ENCODE peak calls at places on chromosome 19, in nine cellular contexts. Q is nephron progenitor cell, X is non-pigmented ciliary epithelial cell, O is lower leg skin, M is coronary artery, Y is heart left ventricle, K is EH, E is brain pericyte, U is T-helper 1 cell. W is an unnamed sample.

GRCh38 chr19:38877781-38878574 is at the start of gene RINL:
- DNase-seq in Q (no peak), X (no peak), O (no peak), M (no peak), Y (peak), K (no peak), E (no peak), U (peak), W (peak)

GRCh38 chr19:13398780-13399726 is 107.2 kb downstream of the CACNA1A start:
- DNase-seq in Q (no peak), X (peak), O (no peak), M (no peak), Y (peak), K (peak), E (peak), U (no peak), W (no peak)

GRCh38 chr19:55579766-55580621 is 654 bp downstream of the ZNF579 start:
- DNase-seq in Q (peak), X (no peak), O (no peak), M (no peak), Y (peak), K (peak), E (no peak), U (no peak), W (peak)

GRCh38 chr19:46514589-46515289 is 19.1 kb upstream of the PNMA8B start:
- DNase-seq in Q (no peak), X (no peak), O (no peak), M (no peak), Y (no peak), K (no peak), E (no peak), U (no peak), W (no peak)

GRCh38 chr19:1067341-1068103 is 555 bp downstream of the ARHGAP45 start:
- DNase-seq in Q (no peak), X (no peak), O (no peak), M (no peak), Y (no peak), K (no peak), E (no peak), U (peak), W (no peak)

GRCh38 chr19:34831714-34832113 is 58.7 kb upstream of the ZNF599 start:
- DNase-seq in Q (no peak), X (no peak), O (no peak), M (no peak), Y (no peak), K (no peak), E (no peak), U (no peak), W (no peak)

GRCh38 chr19:50607874-50608785 is 31.6 kb downstream of the SYT3 start:
- DNase-seq in Q (peak), X (peak), O (peak), M (no peak), Y (peak), K (peak), E (no peak), U (peak), W (no peak)

GRCh38 chr19:53037101-53038097 is 7.1 kb upstream of the ERVV-2 start:
- DNase-seq in Q (peak), X (no peak), O (no peak), M (no peak), Y (peak), K (peak), E (no peak), U (no peak), W (no peak)

GRCh38 chr19:54388001-54388802 is 23.5 kb upstream of the LAIR1 start:
- DNase-seq in Q (peak), X (no peak), O (no peak), M (no peak), Y (no peak), K (peak), E (no peak), U (peak), W (peak)

GRCh38 chr19:5059191-5059579 is 90.3 kb downstream of the KDM4B start:
- DNase-seq in Q (no peak), X (no peak), O (no peak), M (no peak), Y (no peak), K (no peak), E (no peak), U (no peak), W (no peak)

GRCh38 chr19:38803543-38803942 is 9.2 kb downstream of the LGALS4 start:
- DNase-seq in Q (no peak), X (no peak), O (no peak), M (no peak), Y (no peak), K (no peak), E (no peak), U (no peak), W (no peak)

GRCh38 chr19:38502410-38503143 is 69.1 kb downstream of the RYR1 start:
- DNase-seq in Q (no peak), X (no peak), O (no peak), M (no peak), Y (no peak), K (no peak), E (no peak), U (no peak), W (no peak)

GRCh38 chr19:55703790-55704215 is 28.8 kb downstream of the EPN1 start:
- DNase-seq in Q (no peak), X (no peak), O (no peak), M (no peak), Y (no peak), K (no peak), E (no peak), U (peak), W (no peak)

GRCh38 chr19:55447421-55448174 is 4.5 kb upstream of the SHISA7 start:
- DNase-seq in Q (peak), X (no peak), O (peak), M (no peak), Y (no peak), K (peak), E (no peak), U (no peak), W (peak)

GRCh38 chr19:53308339-53308811 is 25.2 kb upstream of the ZNF845 start:
- DNase-seq in Q (no peak), X (no peak), O (no peak), M (no peak), Y (no peak), K (no peak), E (no peak), U (no peak), W (peak)

GRCh38 chr19:11902228-11902627 is 14.6 kb downstream of the ZNF69 start:
- DNase-seq in Q (no peak), X (no peak), O (no peak), M (no peak), Y (no peak), K (no peak), E (no peak), U (no peak), W (no peak)

GRCh38 chr19:16594131-16594586 is 21.9 kb upstream of the SLC35E1 start:
- DNase-seq in Q (no peak), X (no peak), O (no peak), M (no peak), Y (no peak), K (no peak), E (no peak), U (peak), W (peak)

GRCh38 chr19:47650695-47651094 is 41.8 kb downstream of the BICRA start:
- DNase-seq in Q (no peak), X (no peak), O (no peak), M (no peak), Y (no peak), K (no peak), E (no peak), U (no peak), W (no peak)

GRCh38 chr19:33927789-33928457 is 131.3 kb downstream of the KCTD15 start:
- DNase-seq in Q (no peak), X (no peak), O (no peak), M (no peak), Y (no peak), K (no peak), E (no peak), U (no peak), W (no peak)

GRCh38 chr19:18432275-18433038 is 5.5 kb downstream of the ISYNA1 start:
- DNase-seq in Q (no peak), X (no peak), O (no peak), M (no peak), Y (no peak), K (no peak), E (no peak), U (no peak), W (no peak)

GRCh38 chr19:10286803-10287737 is at the start of gene ICAM4:
- DNase-seq in Q (peak), X (no peak), O (no peak), M (no peak), Y (peak), K (peak), E (no peak), U (no peak), W (peak)

GRCh38 chr19:17739121-17739875 is 12.0 kb upstream of the FCHO1 start:
- DNase-seq in Q (peak), X (no peak), O (no peak), M (no peak), Y (peak), K (no peak), E (no peak), U (no peak), W (peak)

GRCh38 chr19:5369962-5370367 is 29.4 kb upstream of the PTPRS start:
- DNase-seq in Q (peak), X (no peak), O (no peak), M (no peak), Y (no peak), K (peak), E (no peak), U (peak), W (peak)

GRCh38 chr19:7705387-7706187 is 3.7 kb upstream of the FCER2 start:
- DNase-seq in Q (no peak), X (no peak), O (peak), M (no peak), Y (peak), K (no peak), E (no peak), U (peak), W (no peak)

GRCh38 chr19:57560049-57560491 is 407 bp upstream of the ZNF550 start:
- DNase-seq in Q (no peak), X (peak), O (no peak), M (no peak), Y (peak), K (peak), E (no peak), U (no peak), W (no peak)

GRCh38 chr19:43774103-43774939 is 6.5 kb downstream of the KCNN4 start:
- DNase-seq in Q (peak), X (no peak), O (no peak), M (no peak), Y (peak), K (peak), E (no peak), U (no peak), W (no peak)

GRCh38 chr19:47094557-47095517 is 18.7 kb downstream of the ZC3H4 start:
- DNase-seq in Q (no peak), X (no peak), O (no peak), M (no peak), Y (no peak), K (no peak), E (no peak), U (no peak), W (peak)

GRCh38 chr19:29448046-29448445 is 77.7 kb upstream of the VSTM2B start:
- DNase-seq in Q (no peak), X (no peak), O (peak), M (no peak), Y (no peak), K (no peak), E (no peak), U (no peak), W (no peak)

GRCh38 chr19:44575116-44575700 is 38.2 kb upstream of the IGSF23 start:
- DNase-seq in Q (no peak), X (no peak), O (no peak), M (no peak), Y (no peak), K (peak), E (no peak), U (no peak), W (no peak)

GRCh38 chr19:47179643-47180310 is 49.1 kb downstream of the SAE1 start:
- DNase-seq in Q (no peak), X (no peak), O (no peak), M (no peak), Y (no peak), K (no peak), E (no peak), U (no peak), W (no peak)

GRCh38 chr19:10812902-10813404 is 23.1 kb downstream of the TMED1 start:
- DNase-seq in Q (no peak), X (peak), O (peak), M (no peak), Y (peak), K (peak), E (peak), U (no peak), W (no peak)

W was measured in DND-41.